ENCODE peak calls at places on chromosomes 2 and 18, in six cellular contexts. Z is A549, R is HepG2, C is endothelial cell of umbilical vein, P is GM12878, S is K562. L is an unnamed sample.

GRCh38 chr2:227415538-227416424 is 28.0 kb upstream of the SCYGR1 start:
- DNase-seq in Z (peak; percentile 47), R (no peak), C (peak; percentile 85), P (no peak), S (no peak), L (peak; percentile 84)

GRCh38 chr2:235643680-235644117 is 149.9 kb downstream of the AGAP1 start:
- DNase-seq in Z (no peak), R (no peak), C (no peak), P (no peak), S (peak; percentile 13), L (no peak)

GRCh38 chr2:231965118-231965517 is 3.6 kb downstream of the DIS3L2 start:
- DNase-seq in Z (no peak), R (peak; percentile 85), C (no peak), P (no peak), S (no peak), L (peak; percentile 18)

GRCh38 chr18:70195852-70196434 is 9.5 kb downstream of the RTTN start:
- DNase-seq in Z (peak; percentile 10), R (peak; percentile 35), C (peak; percentile 57), P (no peak), S (no peak), L (peak; percentile 53)

GRCh38 chr2:1492696-1493095 is 79.4 kb downstream of the TPO start:
- DNase-seq in Z (no peak), R (no peak), C (no peak), P (no peak), S (no peak), L (no peak)

GRCh38 chr2:43109261-43109743 is 117.1 kb downstream of the ZFP36L2 start:
- DNase-seq in Z (no peak), R (no peak), C (no peak), P (no peak), S (no peak), L (peak; percentile 94)

GRCh38 chr2:233449071-233449901 is 95.0 kb downstream of the DGKD start:
- DNase-seq in Z (peak; percentile 68), R (no peak), C (peak; percentile 50), P (no peak), S (no peak), L (no peak)

GRCh38 chr2:7845332-7845731 is 836.5 kb upstream of the ID2 start:
- DNase-seq in Z (no peak), R (peak; percentile 10), C (no peak), P (no peak), S (no peak), L (peak; percentile 37)

GRCh38 chr2:88853403-88853790 is 161.9 kb downstream of the RPIA start:
- DNase-seq in Z (no peak), R (no peak), C (no peak), P (no peak), S (no peak), L (no peak)

GRCh38 chr2:230447455-230448451 is 31.8 kb downstream of the SP100 start:
- DNase-seq in Z (no peak), R (no peak), C (peak; percentile 11), P (peak; percentile 84), S (no peak), L (no peak)

GRCh38 chr2:168314236-168314635 is 66.8 kb upstream of the STK39 start:
- DNase-seq in Z (no peak), R (no peak), C (no peak), P (no peak), S (no peak), L (peak; percentile 56)

GRCh38 chr2:227826019-227826521 is 12.4 kb downstream of the CCL20 start:
- DNase-seq in Z (no peak), R (no peak), C (no peak), P (no peak), S (no peak), L (no peak)

GRCh38 chr2:233360771-233361176 is 6.5 kb downstream of the DGKD start:
- DNase-seq in Z (no peak), R (peak; percentile 43), C (peak; percentile 13), P (no peak), S (peak; percentile 44), L (no peak)

GRCh38 chr2:122535960-122536517 is 780.6 kb downstream of the TSN start:
- DNase-seq in Z (no peak), R (no peak), C (no peak), P (no peak), S (no peak), L (no peak)

GRCh38 chr2:68371138-68371537 is 6.1 kb downstream of the PLEK start:
- DNase-seq in Z (no peak), R (no peak), C (no peak), P (no peak), S (no peak), L (no peak)

GRCh38 chr2:68369340-68369734 is 4.3 kb downstream of the PLEK start:
- DNase-seq in Z (no peak), R (no peak), C (no peak), P (no peak), S (no peak), L (no peak)

GRCh38 chr2:68367918-68368656 is 3.0 kb downstream of the PLEK start:
- DNase-seq in Z (no peak), R (no peak), C (no peak), P (no peak), S (no peak), L (peak; percentile 91)

GRCh38 chr2:68366083-68366560 is 1.0 kb downstream of the PLEK start:
- DNase-seq in Z (no peak), R (no peak), C (no peak), P (no peak), S (no peak), L (peak; percentile 75)

GRCh38 chr2:68368657-68369339 is 3.7 kb downstream of the PLEK start:
- DNase-seq in Z (no peak), R (no peak), C (no peak), P (no peak), S (no peak), L (peak; percentile 52)
- TF ChIP-seq MYC in Z (no peak), R (no peak), C (no peak), P (no peak), S (no peak), L (no peak)

DNA sequence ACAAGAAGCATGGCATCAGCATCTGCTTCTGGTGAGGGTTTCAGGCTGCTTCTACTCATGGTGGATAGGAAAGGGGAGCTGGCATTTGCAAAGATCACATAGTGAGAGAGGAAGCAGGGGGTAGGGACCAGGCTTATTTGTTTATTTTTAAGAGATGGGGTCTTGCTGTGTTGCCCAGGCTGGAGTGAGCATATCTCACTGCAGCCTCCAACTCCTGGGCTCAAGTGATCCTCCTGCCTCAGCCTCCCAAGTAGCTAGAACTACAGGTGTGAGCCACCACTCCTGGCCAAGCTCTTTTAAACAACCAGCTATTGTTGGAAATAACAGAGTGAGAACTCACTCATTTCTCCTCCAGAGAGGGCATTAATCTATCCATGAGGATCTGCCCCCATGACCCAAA is 269.4 kb upstream of the FBXO11 start:
- DNase-seq in Z (no peak), R (no peak), C (no peak), P (no peak), S (no peak), L (no peak)
- TF ChIP-seq CTCF in Z (no peak), R (no peak), C (no peak), P (no peak), S (no peak), L (no peak)

DNA sequence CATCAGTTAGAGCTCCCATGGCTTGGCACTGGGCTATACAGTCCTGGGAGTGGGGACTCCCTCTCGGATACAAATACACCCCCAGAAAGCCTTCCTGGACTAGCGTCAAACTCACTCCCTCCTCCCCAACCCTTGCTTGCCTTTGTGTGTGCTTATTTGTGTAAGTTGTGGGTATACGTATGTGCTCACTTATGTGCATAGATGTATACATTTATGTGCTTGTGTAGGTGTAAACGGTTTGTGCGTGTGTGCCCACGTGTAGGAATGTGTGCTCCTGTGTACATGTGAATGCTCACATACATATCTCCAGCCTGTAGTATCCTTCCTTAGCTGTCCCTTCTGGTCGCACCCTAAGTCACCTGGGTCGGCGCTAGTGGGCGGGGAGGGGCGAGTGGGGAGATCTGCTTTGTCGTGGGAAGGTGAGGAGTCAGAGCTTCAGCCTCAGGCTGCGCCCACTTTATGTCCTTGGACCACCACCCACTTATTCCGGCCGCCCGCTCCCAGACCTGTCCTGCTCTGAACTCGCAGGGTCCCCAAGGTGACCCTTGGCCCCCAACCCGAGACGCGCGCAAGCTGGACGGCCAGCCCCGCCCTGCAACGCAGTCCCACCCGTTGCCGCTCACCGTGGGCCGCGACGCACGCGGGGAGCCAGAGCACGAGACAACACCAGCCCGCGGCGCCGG is 427 bp downstream of the PRADC1 start:
- DNase-seq in Z (peak; percentile 39), R (no peak), C (peak; percentile 18), P (no peak), S (peak; percentile 60), L (peak; percentile 55)
- TF ChIP-seq MYC in Z (no peak), R (no peak), C (no peak), P (no peak), S (no peak), L (no peak)

GRCh38 chr2:61538920-61539559 is 884 bp upstream of the XPO1 start:
- DNase-seq in Z (no peak), R (peak; percentile 54), C (peak; percentile 66), P (peak; percentile 23), S (no peak), L (peak; percentile 58)

GRCh38 chr2:61538179-61538919 is at the start of gene XPO1:
- DNase-seq in Z (peak; percentile 97), R (peak; percentile 99), C (peak; percentile 99), P (peak; percentile 95), S (peak; percentile 98), L (peak; percentile 100)

GRCh38 chr2:61537590-61538178 is 472 bp downstream of the XPO1 start:
- DNase-seq in Z (no peak), R (no peak), C (peak; percentile 24), P (no peak), S (no peak), L (no peak)

DNA sequence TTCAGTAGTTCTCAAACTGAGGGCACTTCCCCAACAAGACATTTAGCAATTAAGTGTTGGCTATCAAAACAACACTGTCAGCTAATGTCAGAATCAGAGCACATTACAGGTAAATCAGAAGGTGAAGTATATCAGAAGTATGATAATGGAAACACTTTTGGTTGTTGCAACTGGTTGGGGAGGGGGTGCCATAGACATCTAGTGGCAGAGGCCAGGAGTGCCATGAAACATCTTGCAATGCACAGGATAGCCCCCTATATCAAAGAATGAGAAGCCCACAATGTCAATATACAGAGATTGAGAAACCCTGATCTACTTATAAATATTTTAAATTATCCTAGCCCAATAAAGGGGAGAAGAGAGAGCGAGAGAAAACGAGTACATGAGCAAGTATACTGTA is 4.9 kb upstream of the XPO1 start:
- DNase-seq in Z (no peak), R (no peak), C (no peak), P (no peak), S (no peak), L (no peak)
- TF ChIP-seq CTCF in Z (no peak), R (no peak), C (no peak), P (peak; percentile 7), S (no peak), L (peak; percentile 15)

GRCh38 chr2:151261240-151261976 is at the start of gene RBM43:
- DNase-seq in Z (peak; percentile 85), R (peak; percentile 44), C (peak; percentile 91), P (peak; percentile 59), S (peak; percentile 93), L (peak; percentile 95)
- TF ChIP-seq MYC in Z (no peak), R (peak; percentile 65), C (no peak), P (no peak), S (no peak), L (peak; percentile 84)

L was measured in NB4.